ENCODE peak calls at places on chromosomes 6 and 20, in ten cellular contexts. A is neural progenitor cell; Y is effector CD4-positive, alpha-beta T cell; O is mammary epithelial cell; H is pons; T is GM03348; N is activated naive CD4-positive, alpha-beta T cell treated with Interleukin-2 at 50 U/mL for 16 hours; Z is sciatic nerve; W is uterus; P is heart right ventricle. U is an unnamed sample.

GRCh38 chr20:56244259-56244658 is 4.3 kb upstream of the MC3R start:
- DNase-seq in W (no peak), P (no peak), T (no peak), A (no peak), O (no peak), H (no peak), N (no peak), Z (no peak), Y (no peak), U (no peak)

GRCh38 chr20:22563062-22563965 is 21.1 kb downstream of the FOXA2 start:
- DNase-seq in N (no peak), O (no peak), A (no peak), T (no peak), Y (no peak), W (no peak), P (no peak), Z (no peak), H (no peak), U (no peak)

GRCh38 chr6:40937491-40937890 is 101.5 kb downstream of the UNC5CL start:
- DNase-seq in H (no peak), P (no peak), W (no peak), O (no peak), A (no peak), Y (no peak), N (no peak), T (no peak), Z (no peak), U (no peak)

GRCh38 chr20:61628901-61629300 is 376.8 kb downstream of the CDH4 start:
- DNase-seq in Z (no peak), T (no peak), H (peak), O (peak), A (peak), N (no peak), W (no peak), Y (no peak), P (no peak), U (no peak)

GRCh38 chr6:150145830-150146229 is 3.0 kb downstream of the PPP1R14C start:
- DNase-seq in Z (no peak), H (peak), W (no peak), O (peak), A (no peak), T (no peak), P (no peak), N (no peak), Y (no peak), U (no peak)

GRCh38 chr6:31094389-31094881 is 17.9 kb downstream of the C6orf15 start:
- DNase-seq in H (peak), T (no peak), Z (no peak), Y (peak), A (no peak), W (no peak), N (peak), O (peak), P (no peak), U (no peak)

GRCh38 chr6:30265166-30265565 is 52.0 kb upstream of the TRIM26 start:
- DNase-seq in O (no peak), Y (no peak), H (no peak), A (no peak), P (no peak), T (no peak), Z (no peak), W (no peak), N (no peak), U (no peak)

GRCh38 chr6:125076482-125076742 is 77.2 kb upstream of the TPD52L1 start:
- DNase-seq in Y (no peak), A (no peak), W (no peak), N (no peak), H (no peak), P (no peak), O (no peak), T (no peak), Z (no peak), U (no peak)

GRCh38 chr6:13351271-13351670 is 22.9 kb upstream of the TBC1D7 start:
- DNase-seq in Y (no peak), H (peak), O (no peak), P (no peak), W (no peak), Z (no peak), A (peak), N (no peak), T (no peak), U (no peak)

GRCh38 chr6:31541059-31541657 is 645 bp downstream of the DDX39B start:
- DNase-seq in N (peak), T (peak), Y (peak), W (peak), Z (peak), H (no peak), P (peak), O (peak), A (peak), U (no peak)

GRCh38 chr20:35054804-35055203 is 37.8 kb downstream of the TRPC4AP start:
- DNase-seq in N (no peak), W (no peak), H (no peak), Z (no peak), T (no peak), Y (no peak), A (no peak), O (no peak), P (no peak), U (no peak)

GRCh38 chr20:36950432-36951197 is 893 bp downstream of the SAMHD1 start:
- DNase-seq in Y (peak), T (peak), A (peak), N (peak), H (peak), O (peak), P (peak), Z (peak), W (peak), U (peak)

GRCh38 chr6:169140986-169141495 is 112.6 kb downstream of the THBS2 start:
- DNase-seq in A (no peak), P (no peak), W (no peak), Y (no peak), T (no peak), N (no peak), Z (no peak), H (no peak), O (no peak), U (no peak)

GRCh38 chr20:21118782-21119181 is 7.1 kb upstream of the KIZ start:
- DNase-seq in H (no peak), N (no peak), A (no peak), Y (no peak), T (no peak), P (no peak), W (no peak), Z (no peak), O (no peak), U (no peak)

GRCh38 chr20:46203510-46203837 is 85.4 kb downstream of the CD40 start:
- DNase-seq in T (no peak), A (no peak), O (no peak), N (no peak), H (no peak), Y (no peak), W (no peak), P (no peak), Z (no peak), U (no peak)

GRCh38 chr20:61949363-61949713 is 116.3 kb downstream of the TAF4 start:
- DNase-seq in O (no peak), N (no peak), H (no peak), T (no peak), P (no peak), Y (no peak), Z (no peak), W (no peak), A (no peak), U (peak)

GRCh38 chr6:14294270-14294951 is 176.8 kb downstream of the CD83 start:
- DNase-seq in T (no peak), H (no peak), O (no peak), N (no peak), W (no peak), A (no peak), Z (no peak), Y (no peak), P (no peak), U (no peak)

GRCh38 chr20:46550441-46550840 is at the start of gene OCSTAMP:
- DNase-seq in W (no peak), N (no peak), Z (no peak), Y (no peak), T (no peak), P (no peak), O (no peak), H (no peak), A (no peak), U (no peak)

GRCh38 chr6:28408076-28408802 is 8.7 kb upstream of the ZSCAN12 start:
- DNase-seq in P (no peak), H (no peak), Z (no peak), W (no peak), N (no peak), O (peak), Y (no peak), A (no peak), T (no peak), U (no peak)

GRCh38 chr6:136351518-136352106 is 62.0 kb upstream of the BCLAF1 start:
- DNase-seq in H (no peak), T (no peak), Y (no peak), P (no peak), A (peak), N (no peak), Z (no peak), O (no peak), W (no peak), U (no peak)

GRCh38 chr6:66628917-66629316 is 921.9 kb upstream of the EYS start:
- DNase-seq in P (no peak), A (no peak), Y (no peak), H (no peak), T (no peak), N (no peak), Z (no peak), O (no peak), W (no peak), U (no peak)

GRCh38 chr20:4516851-4517250 is 204.9 kb upstream of the PRND start:
- DNase-seq in W (no peak), O (peak), P (no peak), T (no peak), N (no peak), H (no peak), Y (no peak), A (no peak), Z (no peak), U (no peak)

GRCh38 chr6:10595731-10596664 is 74.8 kb downstream of the GCNT2 start:
- DNase-seq in A (no peak), H (no peak), Y (no peak), P (no peak), Z (no peak), O (no peak), N (no peak), T (no peak), W (no peak), U (no peak)